ENCODE peak calls at places on chromosomes 13 and 19, in six cellular contexts. K is sigmoid colon, L is tibial artery, U is mucosa of descending colon, J is psoas muscle, C is neural progenitor cell. E is an unnamed sample.

GRCh38 chr19:13079542-13079986 is 23.1 kb downstream of the LYL1 start:
- DNase-seq in U (peak; percentile 89), L (no peak), J (peak; percentile 78), K (peak; percentile 90), C (no peak), E (peak; percentile 71)

GRCh38 chr19:51552996-51553725 is 17.9 kb upstream of the ZNF175 start:
- DNase-seq in U (peak; percentile 74), K (no peak), C (peak; percentile 88), L (peak; percentile 58), J (peak; percentile 71), E (peak; percentile 74)

GRCh38 chr19:55082023-55082851 is 6.6 kb downstream of the EPS8L1 start:
- DNase-seq in U (peak; percentile 61), L (no peak), K (no peak), C (peak; percentile 72), J (no peak), E (no peak)

GRCh38 chr13:112969692-112970338 is 801 bp downstream of the MCF2L start:
- DNase-seq in K (peak; percentile 17), U (no peak), L (no peak), J (peak; percentile 8), C (no peak), E (no peak)

GRCh38 chr13:40445557-40445990 is 220.9 kb downstream of the FOXO1 start:
- DNase-seq in U (peak; percentile 35), C (no peak), L (peak; percentile 36), J (peak; percentile 90), K (no peak), E (peak; percentile 56)

GRCh38 chr13:93296584-93296983 is 70.0 kb downstream of the GPC6 start:
- DNase-seq in L (no peak), U (no peak), C (no peak), K (no peak), J (no peak), E (no peak)

GRCh38 chr19:49475995-49476880 is 2.2 kb downstream of the FLT3LG start:
- DNase-seq in U (peak; percentile 66), C (peak; percentile 94), J (peak; percentile 73), K (peak; percentile 74), L (no peak), E (peak; percentile 52)

GRCh38 chr19:35404879-35405622 is 34.2 kb downstream of the GPR42 start:
- DNase-seq in J (peak; percentile 61), C (peak; percentile 39), U (no peak), L (no peak), K (no peak), E (no peak)

GRCh38 chr19:33419763-33420080 is 46.2 kb downstream of the CEBPG start:
- DNase-seq in K (no peak), J (no peak), L (no peak), C (peak; percentile 88), U (no peak), E (no peak)

GRCh38 chr19:16153582-16154336 is 10.3 kb downstream of the HSH2D start:
- DNase-seq in K (no peak), J (no peak), C (peak; percentile 46), L (no peak), U (no peak), E (no peak)

GRCh38 chr19:35125270-35125717 is 9.6 kb downstream of the LGI4 start:
- DNase-seq in U (peak; percentile 66), L (no peak), J (peak; percentile 58), K (no peak), C (no peak), E (no peak)

GRCh38 chr19:42468273-42468796 is 25.6 kb upstream of the CXCL17 start:
- DNase-seq in K (no peak), L (no peak), U (peak; percentile 53), C (no peak), J (no peak), E (no peak)

GRCh38 chr13:74771964-74772363 is 637.8 kb upstream of the KLF12 start:
- DNase-seq in J (no peak), K (no peak), C (no peak), U (no peak), L (no peak), E (no peak)

GRCh38 chr13:42312817-42313431 is 41.0 kb downstream of the AKAP11 start:
- DNase-seq in C (no peak), J (no peak), K (no peak), U (no peak), L (no peak), E (no peak)

GRCh38 chr19:5805465-5806132 is 732 bp downstream of the NRTN start:
- DNase-seq in K (peak; percentile 92), C (peak; percentile 97), J (no peak), U (peak; percentile 87), L (no peak), E (peak; percentile 58)

GRCh38 chr19:21851596-21852345 is 15.8 kb upstream of the ZNF43 start:
- DNase-seq in J (peak; percentile 94), C (peak; percentile 98), K (peak; percentile 98), U (peak; percentile 96), L (peak; percentile 97), E (peak; percentile 93)

GRCh38 chr13:49608932-49609331 is 19.4 kb upstream of the ARL11 start:
- DNase-seq in J (no peak), L (no peak), U (no peak), C (no peak), K (no peak), E (no peak)

GRCh38 chr19:5627395-5627904 is 4.6 kb downstream of the SAFB start:
- DNase-seq in K (peak; percentile 75), U (peak; percentile 38), C (peak; percentile 19), J (peak; percentile 79), L (peak; percentile 78), E (peak; percentile 40)

GRCh38 chr19:4035018-4035566 is 27.6 kb downstream of the PIAS4 start:
- DNase-seq in K (no peak), U (no peak), L (no peak), C (no peak), J (no peak), E (no peak)

GRCh38 chr13:74329978-74330377 is 195.8 kb upstream of the KLF12 start:
- DNase-seq in C (no peak), K (no peak), J (no peak), U (no peak), L (no peak), E (no peak)

GRCh38 chr13:75299206-75299605 is 182.8 kb downstream of the TBC1D4 start:
- DNase-seq in K (no peak), C (peak; percentile 72), L (no peak), U (no peak), J (no peak), E (no peak)

GRCh38 chr19:13207237-13208130 is 57.3 kb downstream of the IER2 start:
- DNase-seq in L (no peak), C (peak; percentile 45), K (peak; percentile 74), J (peak; percentile 69), U (peak; percentile 42), E (peak; percentile 56)

GRCh38 chr13:26601669-26602068 is 44.2 kb downstream of the WASF3 start:
- DNase-seq in K (no peak), J (no peak), U (no peak), C (no peak), L (no peak), E (no peak)

GRCh38 chr13:113406321-113407102 is 42.6 kb upstream of the GRTP1 start:
- DNase-seq in U (no peak), K (peak; percentile 26), J (no peak), C (no peak), L (no peak), E (no peak)

GRCh38 chr19:925912-926594 is at the start of gene ARID3A:
- DNase-seq in J (peak; percentile 83), C (peak; percentile 73), L (no peak), U (no peak), K (peak; percentile 84), E (peak; percentile 56)

GRCh38 chr13:62337109-62337880 is 921.6 kb upstream of the PCDH20 start:
- DNase-seq in K (no peak), L (no peak), U (no peak), J (no peak), C (peak; percentile 63), E (no peak)

GRCh38 chr19:32489971-32490370 is 84.4 kb downstream of the DPY19L3 start:
- DNase-seq in K (no peak), L (no peak), J (no peak), U (no peak), C (no peak), E (no peak)

GRCh38 chr13:103291693-103292572 is 225.7 kb upstream of the SLC10A2 start:
- DNase-seq in J (no peak), L (no peak), C (peak; percentile 64), K (no peak), U (no peak), E (no peak)

GRCh38 chr19:30082168-30082567 is 140.1 kb downstream of the URI1 start:
- DNase-seq in C (no peak), K (no peak), J (no peak), L (no peak), U (no peak), E (no peak)

GRCh38 chr13:39274926-39275325 is 236.7 kb downstream of the NHLRC3 start:
- DNase-seq in C (no peak), U (no peak), K (no peak), L (no peak), J (no peak), E (no peak)

GRCh38 chr19:43462887-43463380 is 2.5 kb downstream of the LYPD3 start:
- DNase-seq in U (no peak), C (no peak), J (no peak), L (no peak), K (no peak), E (no peak)

GRCh38 chr19:17555929-17556813 is 722 bp downstream of the COLGALT1 start:
- DNase-seq in J (peak; percentile 80), L (peak; percentile 64), C (peak; percentile 55), K (peak; percentile 85), U (peak; percentile 83), E (peak; percentile 75)
- TF ChIP-seq CTCF in J (no peak), L (no peak), C (no peak), K (no peak), U (no peak), E (no peak)

GRCh38 chr13:95676775-95677563 is at the start of gene DNAJC3:
- DNase-seq in C (peak; percentile 99), K (peak; percentile 100), L (peak; percentile 98), U (peak; percentile 99), J (peak; percentile 100), E (peak; percentile 98)

GRCh38 chr13:95678967-95679366 is 2.0 kb downstream of the DNAJC3 start:
- DNase-seq in C (no peak), K (no peak), L (no peak), U (no peak), J (no peak), E (no peak)

GRCh38 chr13:95676100-95676774 is 702 bp upstream of the DNAJC3 start:
- DNase-seq in K (no peak), C (no peak), J (peak; percentile 57), U (peak; percentile 40), L (no peak), E (peak; percentile 10)

GRCh38 chr13:95677564-95678386 is 836 bp downstream of the DNAJC3 start:
- DNase-seq in L (no peak), C (peak; percentile 57), J (no peak), K (peak; percentile 85), U (no peak), E (no peak)

GRCh38 chr13:95679722-95680121 is 2.8 kb downstream of the DNAJC3 start:
- DNase-seq in K (no peak), L (no peak), C (no peak), U (no peak), J (no peak), E (no peak)
- TF ChIP-seq CTCF in K (no peak), L (no peak), C (no peak), U (no peak), J (no peak), E (no peak)

GRCh38 chr19:28737021-28737525 is 475.9 kb downstream of the UQCRFS1 start:
- DNase-seq in U (no peak), L (no peak), C (peak; percentile 35), J (no peak), K (no peak), E (no peak)
- TF ChIP-seq CTCF in U (no peak), L (peak; percentile 25), C (peak; percentile 69), J (peak; percentile 63), K (peak; percentile 41), E (peak; percentile 68)

GRCh38 chr19:48169974-48170803 is at the start of the genes LIG1 and ZSWIM9:
- DNase-seq in U (peak; percentile 95), C (peak; percentile 96), J (peak; percentile 95), K (peak; percentile 94), L (peak; percentile 88), E (peak; percentile 91)
- TF ChIP-seq CTCF in U (peak; percentile 17), C (peak; percentile 9), J (no peak), K (no peak), L (no peak), E (peak; percentile 41)